ENCODE peak calls at places on chromosomes 11 and 22, in five cellular contexts. L is A549, U is IMR-90, T is neural progenitor cell, S is endothelial cell of umbilical vein. G is an unnamed sample.

GRCh38 chr11:70073881-70074371 is 4.2 kb upstream of the ANO1 start:
- DNase-seq in L (no peak), U (peak; percentile 73), T (no peak), S (peak; percentile 81), G (no peak)

GRCh38 chr11:117107701-117108590 is 9.7 kb upstream of the SIK3 start:
- DNase-seq in L (no peak), U (peak; percentile 68), T (no peak), S (no peak), G (no peak)

GRCh38 chr11:107916671-107917241 is 11.5 kb upstream of the RAB39A start:
- DNase-seq in L (no peak), U (no peak), T (peak; percentile 75), S (no peak), G (peak; percentile 40)

GRCh38 chr11:65903068-65903481 is 2.9 kb upstream of the FOSL1 start:
- DNase-seq in L (peak; percentile 85), U (peak; percentile 91), T (peak; percentile 28), S (no peak), G (no peak)

GRCh38 chr22:45064313-45065268 is 54.8 kb upstream of the PHF21B start:
- DNase-seq in L (no peak), U (peak; percentile 87), T (no peak), S (no peak), G (no peak)

GRCh38 chr11:9260182-9261146 is 4.7 kb downstream of the DENND5A start:
- DNase-seq in L (no peak), U (no peak), T (no peak), S (no peak), G (peak; percentile 60)

GRCh38 chr11:86288776-86289507 is 13.1 kb upstream of the HIKESHI start:
- DNase-seq in L (no peak), U (no peak), T (no peak), S (no peak), G (no peak)

GRCh38 chr11:45852712-45853101 is 5.4 kb downstream of the CRY2 start:
- DNase-seq in L (no peak), U (no peak), T (no peak), S (no peak), G (peak; percentile 39)

GRCh38 chr22:41197808-41198585 is 7.1 kb upstream of the L3MBTL2 start:
- DNase-seq in L (peak; percentile 47), U (no peak), T (peak; percentile 68), S (peak; percentile 73), G (peak; percentile 47)

GRCh38 chr11:67429722-67430121 is 1.4 kb downstream of the RPS6KB2 start:
- DNase-seq in L (no peak), U (no peak), T (no peak), S (no peak), G (no peak)

GRCh38 chr11:126083829-126084607 is 21.4 kb upstream of the CDON start:
- DNase-seq in L (no peak), U (no peak), T (peak; percentile 91), S (no peak), G (peak; percentile 13)

GRCh38 chr22:17563936-17564391 is 666 bp downstream of the SLC25A18 start:
- DNase-seq in L (no peak), U (peak; percentile 27), T (no peak), S (no peak), G (no peak)

GRCh38 chr22:30717952-30718351 is 23.3 kb downstream of the OSBP2 start:
- DNase-seq in L (no peak), U (no peak), T (no peak), S (no peak), G (no peak)

GRCh38 chr22:11253000-11253511 is 4274.9 kb upstream of the OR11H1 start:
- DNase-seq in L (no peak), U (no peak), T (no peak), S (no peak), G (no peak)

GRCh38 chr11:60970369-60970774 is 1.1 kb upstream of the CD6 start:
- DNase-seq in L (peak; percentile 49), U (peak; percentile 29), T (peak; percentile 68), S (peak; percentile 36), G (peak; percentile 66)

GRCh38 chr11:30552839-30553238 is 33.3 kb downstream of the MPPED2 start:
- DNase-seq in L (no peak), U (no peak), T (no peak), S (no peak), G (no peak)

GRCh38 chr11:20931029-20931428 is 261.6 kb downstream of the NELL1 start:
- DNase-seq in L (no peak), U (no peak), T (no peak), S (no peak), G (no peak)

GRCh38 chr11:108852701-108853100 is 187.8 kb downstream of the DDX10 start:
- DNase-seq in L (no peak), U (no peak), T (no peak), S (no peak), G (no peak)

GRCh38 chr11:64499261-64500004 is 91.6 kb upstream of the SLC22A12 start:
- DNase-seq in L (no peak), U (no peak), T (no peak), S (no peak), G (no peak)

DNA sequence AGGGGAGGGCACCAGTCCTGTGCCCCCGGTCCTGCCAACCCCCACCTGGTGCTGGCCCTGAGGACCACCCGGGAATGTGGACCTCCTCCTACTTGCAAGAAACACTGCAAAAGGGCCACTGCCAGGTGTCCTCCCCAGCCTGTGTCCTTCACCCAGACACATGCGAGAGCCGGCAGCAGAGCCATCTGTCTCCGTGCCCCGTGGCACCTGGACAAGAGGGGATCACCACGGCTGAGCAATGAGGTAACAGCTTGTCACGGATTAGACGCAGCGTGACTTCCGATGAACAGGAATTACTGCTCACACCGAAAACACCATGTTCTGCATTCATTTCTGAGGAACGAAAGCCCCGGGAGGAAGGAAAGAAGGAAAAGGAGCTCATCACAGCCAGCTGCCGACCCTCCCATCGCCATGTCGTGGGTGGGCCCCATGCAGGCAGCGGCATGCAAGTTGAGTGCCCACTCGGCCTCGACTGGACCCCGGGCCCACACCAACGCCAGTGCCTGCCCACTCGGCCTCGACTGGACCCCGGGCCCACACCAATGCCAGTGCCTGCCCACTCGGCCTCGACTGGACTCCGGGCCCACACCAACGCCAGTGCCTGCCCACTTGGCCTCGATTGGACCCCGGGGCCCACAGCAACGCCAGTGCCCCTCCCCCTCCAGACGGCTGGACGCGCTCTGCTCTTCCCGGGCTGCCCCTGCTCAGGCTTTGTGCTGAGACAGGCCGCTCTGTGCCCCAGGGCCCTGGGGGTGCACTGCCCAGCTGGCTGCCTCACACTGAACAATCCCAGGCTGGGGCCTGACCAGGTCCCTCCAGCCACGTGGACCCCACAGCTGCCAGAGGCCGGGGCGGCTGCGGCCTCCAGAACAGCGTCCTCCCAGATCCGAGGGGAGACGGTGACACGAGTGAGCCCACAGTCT is 22.1 kb downstream of the CHID1 start:
- DNase-seq in L (no peak), U (no peak), T (no peak), S (no peak), G (no peak)
- H3K27ac ChIP-seq in L (no peak overlapping the region), U (no peak overlapping the region), T (no peak overlapping the region), S (no peak overlapping the region), G (no peak overlapping the region)

DNA sequence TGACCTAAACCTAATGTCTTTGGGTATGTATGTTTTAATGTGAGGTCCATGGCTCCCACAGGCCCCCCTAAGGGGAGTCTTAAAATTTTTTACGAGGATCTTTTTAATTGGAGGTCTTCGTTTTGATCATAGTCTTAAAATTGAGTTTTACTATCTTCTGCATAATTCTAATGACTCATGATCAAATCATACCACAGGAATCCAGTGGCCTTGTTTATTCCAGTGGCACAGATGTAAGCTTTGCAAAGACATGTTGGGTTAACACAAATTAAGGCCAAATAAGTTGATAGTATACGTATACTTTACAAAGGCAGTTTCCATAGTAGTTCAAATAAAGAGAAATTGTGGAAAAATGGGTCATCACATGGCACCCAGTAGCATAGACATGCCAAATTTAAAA is 33.9 kb upstream of the FJX1 start:
- DNase-seq in L (no peak), U (peak; percentile 88), T (no peak), S (no peak), G (no peak)
- H3K4me2 ChIP-seq in L (no peak overlapping the region), U (peak overlapping the region; percentile 13), T (no peak overlapping the region), S (no peak overlapping the region), G (no peak overlapping the region)

GRCh38 chr22:29039148-29039547 is 22.5 kb downstream of the C22orf31 start:
- DNase-seq in L (no peak), U (no peak), T (no peak), S (no peak), G (no peak)

GRCh38 chr22:29037340-29037932 is 24.2 kb downstream of the C22orf31 start:
- DNase-seq in L (no peak), U (no peak), T (no peak), S (no peak), G (no peak)

GRCh38 chr22:29043906-29044575 is 17.6 kb downstream of the C22orf31 start:
- DNase-seq in L (no peak), U (peak; percentile 66), T (no peak), S (peak; percentile 49), G (no peak)

GRCh38 chr22:29041408-29041807 is 20.2 kb downstream of the C22orf31 start:
- DNase-seq in L (no peak), U (peak; percentile 82), T (no peak), S (peak; percentile 56), G (no peak)

DNA sequence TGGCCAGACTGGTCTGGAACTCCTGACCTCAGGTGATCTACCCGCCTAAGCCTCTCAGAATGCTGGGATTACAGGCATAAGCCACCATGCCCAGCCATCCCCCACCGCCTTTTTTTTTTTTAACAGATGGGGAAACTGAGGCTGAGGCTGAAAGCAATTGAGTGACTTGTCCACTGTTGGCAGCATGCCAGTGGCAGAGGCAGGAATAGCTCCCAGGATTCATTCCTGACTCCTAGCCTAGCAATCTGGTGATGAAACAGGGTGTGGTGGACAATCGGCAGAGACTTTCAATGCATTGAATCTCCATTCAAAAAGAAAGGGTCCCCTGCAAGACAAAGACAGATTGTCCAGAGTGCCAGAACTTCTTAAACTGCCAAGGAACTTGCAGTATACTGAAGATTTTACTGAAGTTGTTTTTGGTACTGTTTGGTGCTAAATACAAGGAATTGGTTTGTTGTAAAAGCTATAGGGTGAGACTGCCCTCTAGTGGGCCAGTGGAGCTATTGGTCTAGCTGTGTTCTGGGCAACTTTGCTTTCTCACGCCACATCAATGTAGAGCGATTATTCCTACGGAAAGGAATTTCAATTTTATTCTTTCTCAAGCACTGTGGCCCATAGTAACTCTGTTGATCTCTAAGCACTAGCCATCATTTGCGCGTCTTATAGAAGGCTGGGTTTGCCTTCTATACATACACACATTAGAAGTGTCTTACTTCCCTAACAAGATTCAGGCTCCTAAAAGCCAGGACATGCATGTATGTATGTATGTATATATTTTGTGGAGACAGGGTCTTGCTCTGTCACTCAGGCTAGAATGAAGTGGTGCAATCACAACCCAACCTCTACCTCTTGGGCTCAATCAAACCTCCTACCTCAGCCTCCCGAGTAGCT is 21.0 kb downstream of the C22orf31 start:
- DNase-seq in L (no peak), U (peak; percentile 93), T (peak; percentile 82), S (peak; percentile 83), G (peak; percentile 76)
- TF ChIP-seq CTCF in L (peak; percentile 90), U (peak; percentile 99), T (peak; percentile 98), S (peak; percentile 96), G (peak; percentile 99)

DNA sequence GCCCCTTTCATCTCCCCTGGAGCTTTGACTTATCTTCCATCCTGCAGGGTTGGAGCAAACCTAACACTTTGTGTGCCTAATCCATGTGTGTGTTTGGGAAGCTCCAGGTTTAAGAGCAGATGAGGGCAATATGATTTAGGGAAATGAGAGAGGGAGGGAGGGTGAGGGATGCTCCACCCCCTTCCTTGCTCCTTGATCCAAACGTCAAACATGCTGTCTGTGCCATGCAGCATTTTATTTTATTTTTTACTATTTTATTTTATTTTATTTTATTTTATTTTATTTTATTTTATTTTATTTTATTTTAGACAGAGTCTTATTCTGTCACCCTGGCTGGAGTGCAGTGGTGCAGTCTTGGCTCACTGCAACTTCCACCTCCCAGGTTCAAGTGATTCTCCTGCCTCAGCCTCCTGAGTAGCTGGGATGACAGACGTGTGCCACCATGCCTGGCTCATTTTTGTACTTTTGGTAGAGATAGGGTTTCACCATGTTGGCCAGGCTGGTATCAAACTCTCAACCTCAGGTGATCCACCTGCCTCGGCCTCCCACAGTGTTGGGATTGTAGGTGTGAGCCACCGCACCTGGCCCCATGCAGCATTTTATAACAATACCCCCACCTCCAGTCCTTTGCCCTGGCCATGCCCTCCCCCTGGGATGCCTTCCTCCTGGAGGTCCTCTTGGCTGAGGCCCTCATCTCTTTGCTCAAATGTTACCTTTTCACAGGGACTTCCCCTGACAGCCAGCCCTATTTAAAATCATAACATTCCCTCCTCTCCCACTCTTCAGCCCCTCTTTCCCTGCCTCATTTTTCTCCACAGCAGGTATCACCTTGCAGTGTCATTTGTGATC is 52.5 kb upstream of the CRYBB3 start:
- DNase-seq in L (no peak), U (no peak), T (no peak), S (no peak), G (no peak)
- H3K27ac ChIP-seq in L (no peak overlapping the region), U (no peak overlapping the region), T (no peak overlapping the region), S (peak overlapping the region; percentile 33), G (no peak overlapping the region)